ENCODE peak calls at places on chromosomes 4 and X, in eight cellular contexts. One of them, this sample, is unnamed.
A peak's percentile ranks its signal among the peaks of the same experiment; 100 is the strongest.

GRCh38 chr4:80265571-80266266 is 745 bp upstream of the FGF5 start:
- DNase-seq in CD8-positive, alpha-beta memory T cell: no peak
- DNase-seq in choroid plexus epithelial cell: peak; percentile 53
- DNase-seq in HCT116: no peak
- DNase-seq in CD8-positive, alpha-beta T cell: no peak
- DNase-seq in lung: no peak
- DNase-seq in upper lobe of left lung: no peak
- DNase-seq in stomach: no peak
- DNase-seq in this sample: peak; percentile 76

GRCh38 chrX:69063486-69063885 is 101.8 kb downstream of the PJA1 start:
- DNase-seq in CD8-positive, alpha-beta memory T cell: no peak
- DNase-seq in choroid plexus epithelial cell: no peak
- DNase-seq in HCT116: no peak
- DNase-seq in CD8-positive, alpha-beta T cell: no peak
- DNase-seq in lung: peak; percentile 15
- DNase-seq in upper lobe of left lung: no peak
- DNase-seq in stomach: peak; percentile 14
- DNase-seq in this sample: no peak

GRCh38 chrX:136215559-136215958 is 35.6 kb downstream of the MAP7D3 start:
- DNase-seq in CD8-positive, alpha-beta memory T cell: no peak
- DNase-seq in choroid plexus epithelial cell: no peak
- DNase-seq in HCT116: no peak
- DNase-seq in CD8-positive, alpha-beta T cell: no peak
- DNase-seq in lung: no peak
- DNase-seq in upper lobe of left lung: no peak
- DNase-seq in stomach: no peak
- DNase-seq in this sample: peak; percentile 69

GRCh38 chrX:10929747-10930146 is 181.4 kb upstream of the HCCS start:
- DNase-seq in CD8-positive, alpha-beta memory T cell: no peak
- DNase-seq in choroid plexus epithelial cell: no peak
- DNase-seq in HCT116: no peak
- DNase-seq in CD8-positive, alpha-beta T cell: no peak
- DNase-seq in lung: no peak
- DNase-seq in upper lobe of left lung: no peak
- DNase-seq in stomach: no peak
- DNase-seq in this sample: no peak

GRCh38 chrX:122703762-122704161 is 480.3 kb upstream of the GRIA3 start:
- DNase-seq in CD8-positive, alpha-beta memory T cell: no peak
- DNase-seq in choroid plexus epithelial cell: peak; percentile 3
- DNase-seq in HCT116: no peak
- DNase-seq in CD8-positive, alpha-beta T cell: no peak
- DNase-seq in lung: no peak
- DNase-seq in upper lobe of left lung: no peak
- DNase-seq in stomach: no peak
- DNase-seq in this sample: peak; percentile 52

GRCh38 chr4:19508442-19508841 is 743.3 kb upstream of the SLIT2 start:
- DNase-seq in CD8-positive, alpha-beta memory T cell: no peak
- DNase-seq in choroid plexus epithelial cell: no peak
- DNase-seq in HCT116: no peak
- DNase-seq in CD8-positive, alpha-beta T cell: no peak
- DNase-seq in lung: no peak
- DNase-seq in upper lobe of left lung: no peak
- DNase-seq in stomach: no peak
- DNase-seq in this sample: no peak

GRCh38 chr4:152356428-152357034 is 179.4 kb downstream of the FBXW7 start:
- DNase-seq in CD8-positive, alpha-beta memory T cell: no peak
- DNase-seq in choroid plexus epithelial cell: peak; percentile 81
- DNase-seq in HCT116: no peak
- DNase-seq in CD8-positive, alpha-beta T cell: no peak
- DNase-seq in lung: no peak
- DNase-seq in upper lobe of left lung: no peak
- DNase-seq in stomach: no peak
- DNase-seq in this sample: peak; percentile 65

GRCh38 chrX:1484638-1485019 is 31.9 kb upstream of the ASMTL start:
- DNase-seq in CD8-positive, alpha-beta memory T cell: no peak
- DNase-seq in choroid plexus epithelial cell: no peak
- DNase-seq in HCT116: no peak
- DNase-seq in CD8-positive, alpha-beta T cell: no peak
- DNase-seq in lung: no peak
- DNase-seq in upper lobe of left lung: no peak
- DNase-seq in stomach: no peak
- DNase-seq in this sample: no peak

GRCh38 chrX:129980043-129980442 is 2.4 kb upstream of the BCORL1 start:
- DNase-seq in CD8-positive, alpha-beta memory T cell: peak; percentile 52
- DNase-seq in choroid plexus epithelial cell: no peak
- DNase-seq in HCT116: no peak
- DNase-seq in CD8-positive, alpha-beta T cell: peak; percentile 28
- DNase-seq in lung: no peak
- DNase-seq in upper lobe of left lung: peak; percentile 52
- DNase-seq in stomach: peak; percentile 37
- DNase-seq in this sample: no peak
- H3K4me3 ChIP-seq in CD8-positive, alpha-beta memory T cell: no peak overlapping the region
- H3K4me3 ChIP-seq in choroid plexus epithelial cell: no peak overlapping the region
- H3K4me3 ChIP-seq in HCT116: no peak overlapping the region
- H3K4me3 ChIP-seq in CD8-positive, alpha-beta T cell: no peak overlapping the region
- H3K4me3 ChIP-seq in lung: no peak overlapping the region
- H3K4me3 ChIP-seq in upper lobe of left lung: peak overlapping the region; percentile 36
- H3K4me3 ChIP-seq in stomach: no peak overlapping the region
- H3K4me3 ChIP-seq in this sample: peak overlapping the region; percentile 61

GRCh38 chr4:39446483-39446841 is 12.3 kb downstream of the RPL9 start:
- DNase-seq in CD8-positive, alpha-beta memory T cell: no peak
- DNase-seq in choroid plexus epithelial cell: no peak
- DNase-seq in HCT116: no peak
- DNase-seq in CD8-positive, alpha-beta T cell: no peak
- DNase-seq in lung: no peak
- DNase-seq in upper lobe of left lung: no peak
- DNase-seq in stomach: no peak
- DNase-seq in this sample: no peak

GRCh38 chr4:39451423-39452023 is 7.2 kb downstream of the RPL9 start:
- DNase-seq in CD8-positive, alpha-beta memory T cell: no peak
- DNase-seq in choroid plexus epithelial cell: no peak
- DNase-seq in HCT116: no peak
- DNase-seq in CD8-positive, alpha-beta T cell: no peak
- DNase-seq in lung: no peak
- DNase-seq in upper lobe of left lung: no peak
- DNase-seq in stomach: no peak
- DNase-seq in this sample: no peak

GRCh38 chr4:39450618-39451017 is 8.1 kb downstream of the RPL9 start:
- DNase-seq in CD8-positive, alpha-beta memory T cell: no peak
- DNase-seq in choroid plexus epithelial cell: no peak
- DNase-seq in HCT116: no peak
- DNase-seq in CD8-positive, alpha-beta T cell: no peak
- DNase-seq in lung: no peak
- DNase-seq in upper lobe of left lung: no peak
- DNase-seq in stomach: no peak
- DNase-seq in this sample: no peak

GRCh38 chr4:39442910-39443480 is 15.7 kb downstream of the RPL9 start:
- DNase-seq in CD8-positive, alpha-beta memory T cell: no peak
- DNase-seq in choroid plexus epithelial cell: no peak
- DNase-seq in HCT116: no peak
- DNase-seq in CD8-positive, alpha-beta T cell: no peak
- DNase-seq in lung: no peak
- DNase-seq in upper lobe of left lung: no peak
- DNase-seq in stomach: no peak
- DNase-seq in this sample: no peak

DNA sequence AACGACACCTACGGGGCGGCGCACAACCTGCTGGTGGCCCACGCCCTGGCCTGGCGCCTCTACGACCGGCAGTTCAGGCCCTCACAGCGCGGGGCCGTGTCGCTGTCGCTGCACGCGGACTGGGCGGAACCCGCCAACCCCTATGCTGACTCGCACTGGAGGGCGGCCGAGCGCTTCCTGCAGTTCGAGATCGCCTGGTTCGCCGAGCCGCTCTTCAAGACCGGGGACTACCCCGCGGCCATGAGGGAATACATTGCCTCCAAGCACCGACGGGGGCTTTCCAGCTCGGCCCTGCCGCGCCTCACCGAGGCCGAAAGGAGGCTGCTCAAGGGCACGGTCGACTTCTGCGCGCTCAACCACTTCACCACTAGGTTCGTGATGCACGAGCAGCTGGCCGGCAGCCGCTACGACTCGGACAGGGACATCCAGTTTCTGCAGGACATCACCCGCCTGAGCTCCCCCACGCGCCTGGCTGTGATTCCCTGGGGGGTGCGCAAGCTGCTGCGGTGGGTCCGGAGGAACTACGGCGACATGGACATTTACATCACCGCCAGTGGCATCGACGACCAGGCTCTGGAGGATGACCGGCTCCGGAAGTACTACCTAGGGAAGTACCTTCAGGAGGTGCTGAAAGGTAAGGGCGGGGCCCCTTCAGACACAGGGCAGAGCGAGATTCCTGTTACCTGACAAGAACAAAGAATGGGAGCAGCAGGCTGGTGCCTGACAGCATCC is 11.7 kb downstream of the RPL9 start:
- DNase-seq in CD8-positive, alpha-beta memory T cell: peak; percentile 52
- DNase-seq in choroid plexus epithelial cell: peak; percentile 79
- DNase-seq in HCT116: no peak
- DNase-seq in CD8-positive, alpha-beta T cell: peak; percentile 38
- DNase-seq in lung: peak; percentile 72
- DNase-seq in upper lobe of left lung: peak; percentile 77
- DNase-seq in stomach: peak; percentile 78
- DNase-seq in this sample: peak; percentile 40
- H3K4me3 ChIP-seq in CD8-positive, alpha-beta memory T cell: peak overlapping the region; percentile 53
- H3K4me3 ChIP-seq in choroid plexus epithelial cell: peak overlapping the region; percentile 53
- H3K4me3 ChIP-seq in HCT116: no peak overlapping the region
- H3K4me3 ChIP-seq in CD8-positive, alpha-beta T cell: peak overlapping the region; percentile 36
- H3K4me3 ChIP-seq in lung: no peak overlapping the region
- H3K4me3 ChIP-seq in upper lobe of left lung: peak overlapping the region; percentile 21
- H3K4me3 ChIP-seq in stomach: peak overlapping the region; percentile 43
- H3K4me3 ChIP-seq in this sample: peak overlapping the region; percentile 50

DNA sequence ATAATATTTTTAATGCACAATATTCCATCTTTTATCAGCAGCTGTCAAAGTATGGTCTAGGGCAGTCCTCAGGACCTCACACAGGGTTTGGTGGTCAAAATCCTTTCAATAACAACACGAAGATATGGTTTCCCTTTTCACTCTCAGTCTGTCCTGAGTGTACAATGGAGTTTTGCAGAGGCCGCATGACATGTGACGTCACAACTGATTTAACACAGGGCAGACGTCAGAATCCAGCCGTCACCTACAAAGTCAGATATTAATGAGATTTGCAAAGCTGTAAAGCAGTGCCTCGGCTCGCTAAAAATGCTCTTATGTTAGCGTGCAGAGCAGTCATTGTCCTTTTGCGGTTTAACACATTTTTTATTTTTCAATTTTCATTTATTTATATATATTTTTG is 12.5 kb downstream of the ABLIM2 start:
- DNase-seq in CD8-positive, alpha-beta memory T cell: no peak
- DNase-seq in choroid plexus epithelial cell: no peak
- DNase-seq in HCT116: no peak
- DNase-seq in CD8-positive, alpha-beta T cell: no peak
- DNase-seq in lung: no peak
- DNase-seq in upper lobe of left lung: no peak
- DNase-seq in stomach: no peak
- DNase-seq in this sample: no peak
- H3K4me3 ChIP-seq in CD8-positive, alpha-beta memory T cell: no peak overlapping the region
- H3K4me3 ChIP-seq in choroid plexus epithelial cell: no peak overlapping the region
- H3K4me3 ChIP-seq in HCT116: no peak overlapping the region
- H3K4me3 ChIP-seq in CD8-positive, alpha-beta T cell: no peak overlapping the region
- H3K4me3 ChIP-seq in lung: no peak overlapping the region
- H3K4me3 ChIP-seq in upper lobe of left lung: no peak overlapping the region
- H3K4me3 ChIP-seq in stomach: no peak overlapping the region
- H3K4me3 ChIP-seq in this sample: no peak overlapping the region

GRCh38 chr4:26859762-26860156 is 882 bp upstream of the STIM2 start:
- DNase-seq in CD8-positive, alpha-beta memory T cell: no peak
- DNase-seq in choroid plexus epithelial cell: no peak
- DNase-seq in HCT116: no peak
- DNase-seq in CD8-positive, alpha-beta T cell: no peak
- DNase-seq in lung: no peak
- DNase-seq in upper lobe of left lung: no peak
- DNase-seq in stomach: no peak
- DNase-seq in this sample: no peak

GRCh38 chr4:26858035-26858918 is 2.4 kb upstream of the STIM2 start:
- DNase-seq in CD8-positive, alpha-beta memory T cell: no peak
- DNase-seq in choroid plexus epithelial cell: no peak
- DNase-seq in HCT116: no peak
- DNase-seq in CD8-positive, alpha-beta T cell: no peak
- DNase-seq in lung: no peak
- DNase-seq in upper lobe of left lung: no peak
- DNase-seq in stomach: no peak
- DNase-seq in this sample: no peak

GRCh38 chr4:26860157-26860921 is at the start of gene STIM2:
- DNase-seq in CD8-positive, alpha-beta memory T cell: peak; percentile 97
- DNase-seq in choroid plexus epithelial cell: peak; percentile 98
- DNase-seq in HCT116: peak; percentile 93
- DNase-seq in CD8-positive, alpha-beta T cell: peak; percentile 98
- DNase-seq in lung: peak; percentile 97
- DNase-seq in upper lobe of left lung: peak; percentile 97
- DNase-seq in stomach: peak; percentile 97
- DNase-seq in this sample: peak; percentile 93

GRCh38 chr4:26857278-26858034 is 3.2 kb upstream of the STIM2 start:
- DNase-seq in CD8-positive, alpha-beta memory T cell: peak; percentile 93
- DNase-seq in choroid plexus epithelial cell: peak; percentile 88
- DNase-seq in HCT116: peak; percentile 67
- DNase-seq in CD8-positive, alpha-beta T cell: peak; percentile 91
- DNase-seq in lung: peak; percentile 88
- DNase-seq in upper lobe of left lung: peak; percentile 93
- DNase-seq in stomach: peak; percentile 94
- DNase-seq in this sample: peak; percentile 79

DNA sequence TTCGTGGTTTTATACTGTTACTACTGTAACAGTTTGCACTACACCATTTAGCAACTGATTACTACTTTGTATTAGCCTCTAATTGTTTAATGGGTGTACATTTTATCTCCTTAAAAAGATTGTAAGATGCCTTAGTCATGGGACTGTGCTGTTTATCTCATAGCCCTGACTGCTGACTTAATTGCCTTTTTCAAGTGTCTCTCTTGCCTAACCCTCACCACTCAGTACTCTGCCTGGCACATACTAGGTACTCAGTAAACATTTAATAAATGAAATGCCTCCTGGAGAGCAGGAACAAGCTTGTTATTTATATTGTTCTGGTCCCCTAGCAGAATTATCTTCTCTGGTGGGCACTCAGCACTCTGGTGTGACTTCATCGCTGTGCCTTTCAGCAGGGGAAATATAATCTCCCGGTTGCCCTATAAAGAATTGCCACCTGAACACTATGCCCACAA is 1.7 kb upstream of the STIM2 start:
- DNase-seq in CD8-positive, alpha-beta memory T cell: no peak
- DNase-seq in choroid plexus epithelial cell: no peak
- DNase-seq in HCT116: no peak
- DNase-seq in CD8-positive, alpha-beta T cell: no peak
- DNase-seq in lung: no peak
- DNase-seq in upper lobe of left lung: peak; percentile 30
- DNase-seq in stomach: no peak
- DNase-seq in this sample: no peak
- H3K4me3 ChIP-seq in CD8-positive, alpha-beta memory T cell: no peak overlapping the region
- H3K4me3 ChIP-seq in choroid plexus epithelial cell: peak overlapping the region; percentile 3
- H3K4me3 ChIP-seq in HCT116: peak overlapping the region; percentile 94
- H3K4me3 ChIP-seq in CD8-positive, alpha-beta T cell: no peak overlapping the region
- H3K4me3 ChIP-seq in lung: no peak overlapping the region
- H3K4me3 ChIP-seq in upper lobe of left lung: no peak overlapping the region
- H3K4me3 ChIP-seq in stomach: peak overlapping the region; percentile 67
- H3K4me3 ChIP-seq in this sample: no peak overlapping the region

GRCh38 chr4:52715255-52715897 is 35.8 kb downstream of the ERVMER34-1 start:
- DNase-seq in CD8-positive, alpha-beta memory T cell: no peak
- DNase-seq in choroid plexus epithelial cell: no peak
- DNase-seq in HCT116: no peak
- DNase-seq in CD8-positive, alpha-beta T cell: no peak
- DNase-seq in lung: no peak
- DNase-seq in upper lobe of left lung: no peak
- DNase-seq in stomach: no peak
- DNase-seq in this sample: no peak
- H3K4me3 ChIP-seq in CD8-positive, alpha-beta memory T cell: no peak overlapping the region
- H3K4me3 ChIP-seq in choroid plexus epithelial cell: no peak overlapping the region
- H3K4me3 ChIP-seq in HCT116: no peak overlapping the region
- H3K4me3 ChIP-seq in CD8-positive, alpha-beta T cell: no peak overlapping the region
- H3K4me3 ChIP-seq in lung: no peak overlapping the region
- H3K4me3 ChIP-seq in upper lobe of left lung: no peak overlapping the region
- H3K4me3 ChIP-seq in stomach: no peak overlapping the region
- H3K4me3 ChIP-seq in this sample: no peak overlapping the region

GRCh38 chrX:48685416-48685815 is 1.8 kb downstream of the WAS start:
- DNase-seq in CD8-positive, alpha-beta memory T cell: no peak
- DNase-seq in choroid plexus epithelial cell: no peak
- DNase-seq in HCT116: no peak
- DNase-seq in CD8-positive, alpha-beta T cell: no peak
- DNase-seq in lung: no peak
- DNase-seq in upper lobe of left lung: no peak
- DNase-seq in stomach: no peak
- DNase-seq in this sample: no peak
- H3K4me3 ChIP-seq in CD8-positive, alpha-beta memory T cell: peak overlapping the region; percentile 81
- H3K4me3 ChIP-seq in choroid plexus epithelial cell: no peak overlapping the region
- H3K4me3 ChIP-seq in HCT116: no peak overlapping the region
- H3K4me3 ChIP-seq in CD8-positive, alpha-beta T cell: peak overlapping the region; percentile 30
- H3K4me3 ChIP-seq in lung: no peak overlapping the region
- H3K4me3 ChIP-seq in upper lobe of left lung: no peak overlapping the region
- H3K4me3 ChIP-seq in stomach: peak overlapping the region; percentile 15
- H3K4me3 ChIP-seq in this sample: no peak overlapping the region

This sample was measured in AG10803.